ENCODE peak calls at places on chromosomes 5 and 9, in eight cellular contexts. X, F, G, Z, Q, T, K and J are unnamed samples.
A peak's percentile ranks its signal among the peaks of the same experiment; 100 is the strongest.

GRCh38 chr5:116959843-116960242 is 385.2 kb upstream of the SEMA6A start:
- DNase-seq in X (no peak), F (no peak), G (no peak), Z (no peak), Q (no peak), T (no peak), K (no peak), J (no peak)

GRCh38 chr5:126919566-126919965 is 110.8 kb downstream of the MARCHF3 start:
- DNase-seq in X (no peak), F (no peak), G (peak; percentile 57), Z (no peak), Q (no peak), T (no peak), K (no peak), J (no peak)

GRCh38 chr9:130220351-130220750 is 45.2 kb upstream of the HMCN2 start:
- DNase-seq in X (no peak), F (no peak), G (no peak), Z (peak; percentile 71), Q (no peak), T (no peak), K (no peak), J (peak; percentile 89)

GRCh38 chr5:149030392-149030791 is 32.5 kb downstream of the SH3TC2 start:
- DNase-seq in X (no peak), F (no peak), G (no peak), Z (peak; percentile 70), Q (no peak), T (no peak), K (no peak), J (no peak)

GRCh38 chr9:101466863-101467262 is 31.3 kb upstream of the ALDOB start:
- DNase-seq in X (no peak), F (no peak), G (no peak), Z (no peak), Q (no peak), T (no peak), K (no peak), J (peak; percentile 45)

GRCh38 chr5:81506378-81506777 is 112.4 kb upstream of the ACOT12 start:
- DNase-seq in X (no peak), F (no peak), G (no peak), Z (no peak), Q (no peak), T (no peak), K (no peak), J (no peak)

GRCh38 chr9:103928452-103928851 is 165.7 kb upstream of the SMC2 start:
- DNase-seq in X (no peak), F (no peak), G (no peak), Z (no peak), Q (no peak), T (no peak), K (no peak), J (no peak)

GRCh38 chr9:39108145-39108544 is 179.8 kb downstream of the CNTNAP3 start:
- DNase-seq in X (no peak), F (no peak), G (no peak), Z (no peak), Q (no peak), T (no peak), K (no peak), J (no peak)

GRCh38 chr5:145936401-145937131 is at the start of gene SH3RF2:
- DNase-seq in X (no peak), F (peak; percentile 88), G (peak; percentile 49), Z (peak; percentile 84), Q (no peak), T (no peak), K (peak; percentile 67), J (no peak)

GRCh38 chr5:177185993-177186392 is 52.4 kb downstream of the NSD1 start:
- DNase-seq in X (no peak), F (no peak), G (no peak), Z (no peak), Q (no peak), T (no peak), K (no peak), J (no peak)

GRCh38 chr9:792331-793260 is 48.9 kb upstream of the DMRT1 start:
- DNase-seq in X (no peak), F (no peak), G (no peak), Z (peak; percentile 80), Q (no peak), T (no peak), K (peak; percentile 76), J (no peak)

GRCh38 chr9:28563612-28564011 is 990.3 kb upstream of the C9orf72 start:
- DNase-seq in X (no peak), F (no peak), G (no peak), Z (no peak), Q (no peak), T (no peak), K (no peak), J (no peak)

GRCh38 chr5:131473731-131474130 is 161.3 kb downstream of the RAPGEF6 start:
- DNase-seq in X (no peak), F (no peak), G (no peak), Z (no peak), Q (no peak), T (no peak), K (peak; percentile 74), J (no peak)

GRCh38 chr5:149271195-149271716 is 403 bp upstream of the AFAP1L1 start:
- DNase-seq in X (no peak), F (no peak), G (no peak), Z (peak; percentile 48), Q (no peak), T (no peak), K (peak; percentile 12), J (no peak)

GRCh38 chr5:153623906-153624765 is 133.7 kb downstream of the GRIA1 start:
- DNase-seq in X (no peak), F (no peak), G (no peak), Z (no peak), Q (no peak), T (no peak), K (no peak), J (no peak)

GRCh38 chr5:56637321-56637920 is 177.9 kb upstream of the MAP3K1 start:
- DNase-seq in X (no peak), F (no peak), G (no peak), Z (peak; percentile 25), Q (no peak), T (no peak), K (peak; percentile 93), J (peak; percentile 24)

GRCh38 chr9:119963258-119963797 is 594.1 kb upstream of the BRINP1 start:
- DNase-seq in X (no peak), F (peak; percentile 60), G (peak; percentile 7), Z (peak; percentile 90), Q (no peak), T (no peak), K (no peak), J (peak; percentile 69)

GRCh38 chr9:69996947-69997346 is 46.7 kb upstream of the MAMDC2 start:
- DNase-seq in X (no peak), F (no peak), G (no peak), Z (peak; percentile 85), Q (no peak), T (no peak), K (no peak), J (no peak)

GRCh38 chr5:160008877-160009590 is at the start of gene TTC1:
- DNase-seq in X (peak; percentile 96), F (peak; percentile 99), G (peak; percentile 84), Z (peak; percentile 99), Q (peak; percentile 81), T (peak; percentile 96), K (peak; percentile 98), J (peak; percentile 84)

GRCh38 chr5:131812371-131813160 is 15.7 kb upstream of the FNIP1 start:
- DNase-seq in X (no peak), F (no peak), G (no peak), Z (no peak), Q (no peak), T (no peak), K (no peak), J (no peak)

GRCh38 chr5:168314735-168315411 is 23.4 kb downstream of the WWC1 start:
- DNase-seq in X (no peak), F (no peak), G (no peak), Z (peak; percentile 53), Q (no peak), T (no peak), K (peak; percentile 97), J (no peak)

GRCh38 chr5:2755811-2756210 is 4.3 kb upstream of the IRX2 start:
- DNase-seq in X (no peak), F (no peak), G (no peak), Z (no peak), Q (no peak), T (no peak), K (no peak), J (no peak)

GRCh38 chr5:16480144-16480543 is 14.5 kb upstream of the ZNF622 start:
- DNase-seq in X (no peak), F (no peak), G (no peak), Z (no peak), Q (no peak), T (no peak), K (no peak), J (no peak)

GRCh38 chr5:62692946-62693713 is 114.5 kb downstream of the LRRC70 start:
- DNase-seq in X (no peak), F (no peak), G (no peak), Z (no peak), Q (no peak), T (no peak), K (no peak), J (no peak)

GRCh38 chr9:83142389-83142788 is 79.4 kb upstream of the RASEF start:
- DNase-seq in X (no peak), F (no peak), G (no peak), Z (no peak), Q (no peak), T (no peak), K (no peak), J (no peak)

GRCh38 chr9:23851024-23851629 is 25.1 kb upstream of the ELAVL2 start:
- DNase-seq in X (no peak), F (no peak), G (peak; percentile 63), Z (peak; percentile 49), Q (no peak), T (no peak), K (no peak), J (peak; percentile 57)

GRCh38 chr5:166639151-166639550 is 1652.3 kb upstream of the WWC1 start:
- DNase-seq in X (no peak), F (no peak), G (no peak), Z (no peak), Q (no peak), T (no peak), K (no peak), J (no peak)

GRCh38 chr5:148433826-148434225 is 50.1 kb downstream of the FBXO38 start:
- DNase-seq in X (no peak), F (no peak), G (no peak), Z (no peak), Q (no peak), T (no peak), K (no peak), J (no peak)

GRCh38 chr5:139197710-139198669 is at the start of gene SIL1:
- DNase-seq in X (peak; percentile 95), F (peak; percentile 78), G (peak; percentile 99), Z (peak; percentile 98), Q (peak; percentile 19), T (peak; percentile 71), K (peak; percentile 88), J (peak; percentile 98)

GRCh38 chr5:176489077-176489476 is 40.9 kb downstream of the FAF2 start:
- DNase-seq in X (no peak), F (no peak), G (no peak), Z (no peak), Q (no peak), T (no peak), K (no peak), J (no peak)

GRCh38 chr5:133878236-133878555 is 90.2 kb downstream of the C5orf15 start:
- DNase-seq in X (no peak), F (no peak), G (no peak), Z (no peak), Q (no peak), T (no peak), K (no peak), J (no peak)

GRCh38 chr9:111783424-111783823 is 11.3 kb downstream of the SHOC1 start:
- DNase-seq in X (no peak), F (no peak), G (no peak), Z (no peak), Q (no peak), T (no peak), K (no peak), J (no peak)

GRCh38 chr9:34463098-34463900 is 4.7 kb downstream of the DNAI1 start:
- DNase-seq in X (no peak), F (no peak), G (no peak), Z (peak; percentile 67), Q (no peak), T (no peak), K (no peak), J (peak; percentile 52)

GRCh38 chr9:76996700-76997099 is 22.8 kb upstream of the FOXB2 start:
- DNase-seq in X (no peak), F (no peak), G (peak; percentile 64), Z (peak; percentile 82), Q (no peak), T (no peak), K (peak; percentile 12), J (peak; percentile 31)